ENCODE peak calls at places on chromosomes 2 and 18, in eight cellular contexts. V, O, T, J, D, K, N and G are unnamed samples.
A peak's percentile ranks its signal among the peaks of the same experiment; 100 is the strongest.

GRCh38 chr2:72147303-72147970 is at the start of gene CYP26B1:
- DNase-seq in V (no peak), D (peak; percentile 8), K (peak; percentile 74), J (no peak), O (no peak), N (no peak), T (no peak), G (peak; percentile 85)

GRCh38 chr2:188068093-188068492 is 223.6 kb upstream of the GULP1 start:
- DNase-seq in N (no peak), K (no peak), D (no peak), O (peak; percentile 51), J (no peak), V (no peak), T (no peak), G (no peak)

GRCh38 chr2:95700554-95700953 is 108.8 kb downstream of the TRIM43 start:
- DNase-seq in N (no peak), J (no peak), T (no peak), K (peak; percentile 43), V (no peak), D (no peak), O (no peak), G (no peak)

GRCh38 chr2:202237787-202238233 is 587 bp downstream of the SUMO1 start:
- DNase-seq in D (peak; percentile 21), K (no peak), J (no peak), V (no peak), N (peak; percentile 50), O (peak; percentile 83), T (no peak), G (peak; percentile 51)

GRCh38 chr2:236859896-236860295 is 225.8 kb upstream of the COPS8 start:
- DNase-seq in T (no peak), K (peak; percentile 16), V (no peak), N (no peak), O (no peak), D (no peak), J (no peak), G (no peak)

GRCh38 chr2:189933911-189934399 is 128.6 kb downstream of the MSTN start:
- DNase-seq in T (no peak), K (no peak), V (no peak), J (no peak), N (peak; percentile 92), O (peak; percentile 51), D (no peak), G (no peak)

GRCh38 chr2:181670632-181671031 is 9.7 kb downstream of the NEUROD1 start:
- DNase-seq in K (no peak), D (no peak), J (no peak), N (no peak), O (no peak), V (no peak), T (no peak), G (no peak)

GRCh38 chr2:102480796-102481195 is 7.8 kb downstream of the SLC9A4 start:
- DNase-seq in V (no peak), N (no peak), D (no peak), K (no peak), O (no peak), J (no peak), T (no peak), G (no peak)

GRCh38 chr2:217252181-217252580 is 392.3 kb upstream of the TNP1 start:
- DNase-seq in D (no peak), V (no peak), J (no peak), K (no peak), O (no peak), T (no peak), N (no peak), G (no peak)

GRCh38 chr2:54212456-54212855 is 43.6 kb downstream of the TSPYL6 start:
- DNase-seq in V (no peak), T (no peak), O (peak; percentile 95), N (peak; percentile 99), D (no peak), K (no peak), J (no peak), G (no peak)

GRCh38 chr18:49411928-49412327 is 48.5 kb downstream of the DYM start:
- DNase-seq in T (no peak), O (no peak), V (no peak), K (no peak), D (no peak), J (no peak), N (no peak), G (no peak)

GRCh38 chr18:55253814-55254213 is 294.6 kb upstream of the CCDC68 start:
- DNase-seq in O (no peak), N (no peak), J (no peak), D (no peak), K (no peak), V (no peak), T (no peak), G (no peak)

GRCh38 chr2:95159690-95160449 is at the start of gene ZNF514:
- DNase-seq in V (peak; percentile 72), K (peak; percentile 83), J (peak; percentile 18), O (peak; percentile 74), T (peak; percentile 42), N (peak; percentile 48), D (peak; percentile 75), G (peak; percentile 84)

GRCh38 chr2:118841828-118842461 is 5.5 kb downstream of the EN1 start:
- DNase-seq in D (no peak), J (no peak), O (no peak), N (no peak), K (no peak), T (no peak), V (no peak), G (no peak)

GRCh38 chr2:215022418-215022817 is 116.0 kb downstream of the ABCA12 start:
- DNase-seq in D (no peak), J (no peak), K (no peak), O (peak; percentile 22), T (no peak), V (no peak), N (peak; percentile 80), G (no peak)

GRCh38 chr2:169320561-169320960 is 41.8 kb downstream of the LRP2 start:
- DNase-seq in T (no peak), J (no peak), D (no peak), V (no peak), K (no peak), O (no peak), N (no peak), G (no peak)

GRCh38 chr18:21632393-21632792 is 20.3 kb downstream of the SNRPD1 start:
- DNase-seq in V (no peak), N (no peak), T (no peak), D (no peak), O (peak; percentile 9), K (no peak), J (no peak), G (no peak)

GRCh38 chr2:188495990-188496431 is 204.3 kb downstream of the GULP1 start:
- DNase-seq in J (no peak), D (no peak), V (no peak), T (no peak), O (peak; percentile 70), K (no peak), N (peak; percentile 67), G (no peak)

GRCh38 chr2:176911-177310 is 86.9 kb downstream of the SH3YL1 start:
- DNase-seq in D (no peak), J (no peak), K (no peak), N (no peak), V (no peak), T (no peak), O (peak; percentile 3), G (no peak)

GRCh38 chr2:62149708-62150107 is 46.2 kb upstream of the B3GNT2 start:
- DNase-seq in J (no peak), D (no peak), K (no peak), V (no peak), O (peak; percentile 90), N (peak; percentile 93), T (no peak), G (no peak)